ENCODE peak calls at places on chromosomes 7 and 10, in four cellular contexts. M is K562, R is HepG2, G is H1. A is an unnamed sample.

GRCh38 chr10:19964625-19965024 is 148.4 kb downstream of the PLXDC2 start:
- DNase-seq in M (no peak), R (no peak), G (no peak), A (no peak)

GRCh38 chr7:84686373-84686772 is 491.8 kb upstream of the SEMA3A start:
- DNase-seq in M (no peak), R (no peak), G (no peak), A (no peak)

GRCh38 chr10:91381562-91381923 is 28.6 kb upstream of the HECTD2 start:
- DNase-seq in M (no peak), R (no peak), G (no peak), A (no peak)

GRCh38 chr10:95655571-95656290 is 780 bp downstream of the ALDH18A1 start:
- DNase-seq in M (peak), R (peak), G (no peak), A (no peak)

GRCh38 chr7:21256310-21256877 is 171.5 kb upstream of the SP4 start:
- DNase-seq in M (no peak), R (peak), G (no peak), A (peak)

GRCh38 chr7:111744501-111745155 is 182.3 kb upstream of the IMMP2L start:
- DNase-seq in M (no peak), R (no peak), G (no peak), A (no peak)

GRCh38 chr10:87093461-87094372 is 926 bp downstream of the GLUD1 start:
- DNase-seq in M (peak), R (peak), G (peak), A (no peak)

GRCh38 chr7:130180571-130180971 is 24.6 kb downstream of the TMEM209 start:
- DNase-seq in M (no peak), R (no peak), G (no peak), A (no peak)

GRCh38 chr7:87404674-87405073 is 59.2 kb downstream of the CROT start:
- DNase-seq in M (no peak), R (no peak), G (no peak), A (no peak)

GRCh38 chr7:124152859-124153692 is 120.2 kb upstream of the TMEM229A start:
- DNase-seq in M (no peak), R (peak), G (no peak), A (peak)

GRCh38 chr10:117541909-117542705 is 439 bp upstream of the EMX2 start:
- DNase-seq in M (peak), R (no peak), G (peak), A (no peak)

GRCh38 chr10:34967411-34967880 is 122.7 kb downstream of the CUL2 start:
- DNase-seq in M (no peak), R (no peak), G (no peak), A (no peak)

GRCh38 chr7:4706384-4707032 is 24.4 kb downstream of the FOXK1 start:
- DNase-seq in M (no peak), R (no peak), G (peak), A (no peak)

GRCh38 chr10:60480865-60481563 is 91.3 kb upstream of the ANK3 start:
- DNase-seq in M (no peak), R (no peak), G (no peak), A (peak)

DNA sequence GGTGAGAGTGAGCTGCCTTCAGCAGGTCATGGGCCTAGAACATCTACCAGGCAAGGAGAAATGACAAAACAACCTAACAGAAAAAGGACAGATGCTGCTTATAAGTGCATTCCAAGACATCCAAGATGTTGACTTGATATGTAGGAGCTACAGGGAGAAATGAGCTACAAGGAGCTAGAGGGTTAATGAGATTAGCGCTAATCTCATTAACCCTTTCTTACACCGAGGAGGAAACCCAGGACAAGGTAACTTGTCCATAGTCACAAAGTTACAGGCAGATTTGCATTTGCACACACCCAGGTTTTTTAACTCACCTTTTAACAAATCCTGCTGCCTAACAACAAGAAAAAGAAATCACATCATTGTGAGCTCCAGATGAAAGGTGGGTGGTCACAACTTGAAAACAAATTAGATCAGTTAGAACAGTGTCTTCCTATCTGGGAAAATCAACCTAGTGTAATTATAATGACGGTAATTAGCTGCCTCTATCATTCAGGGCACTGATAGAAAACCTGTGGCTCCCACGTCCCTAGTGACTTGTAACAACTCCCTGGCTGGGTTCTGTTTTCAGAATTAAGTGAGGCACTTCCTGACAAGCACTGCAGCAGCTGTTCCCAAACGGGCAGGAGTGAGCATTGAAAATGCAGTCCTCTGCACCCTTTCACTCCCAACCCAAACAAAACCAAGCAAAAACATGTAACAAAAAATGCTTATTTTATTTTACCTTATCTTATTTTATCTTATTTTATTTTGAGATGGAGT is 5.7 kb downstream of the KIAA1549 start:
- DNase-seq in M (no peak), R (no peak), G (no peak), A (no peak)
- TF ChIP-seq FOSL1 in M (peak), R (no peak), G (no peak), A (no peak)

DNA sequence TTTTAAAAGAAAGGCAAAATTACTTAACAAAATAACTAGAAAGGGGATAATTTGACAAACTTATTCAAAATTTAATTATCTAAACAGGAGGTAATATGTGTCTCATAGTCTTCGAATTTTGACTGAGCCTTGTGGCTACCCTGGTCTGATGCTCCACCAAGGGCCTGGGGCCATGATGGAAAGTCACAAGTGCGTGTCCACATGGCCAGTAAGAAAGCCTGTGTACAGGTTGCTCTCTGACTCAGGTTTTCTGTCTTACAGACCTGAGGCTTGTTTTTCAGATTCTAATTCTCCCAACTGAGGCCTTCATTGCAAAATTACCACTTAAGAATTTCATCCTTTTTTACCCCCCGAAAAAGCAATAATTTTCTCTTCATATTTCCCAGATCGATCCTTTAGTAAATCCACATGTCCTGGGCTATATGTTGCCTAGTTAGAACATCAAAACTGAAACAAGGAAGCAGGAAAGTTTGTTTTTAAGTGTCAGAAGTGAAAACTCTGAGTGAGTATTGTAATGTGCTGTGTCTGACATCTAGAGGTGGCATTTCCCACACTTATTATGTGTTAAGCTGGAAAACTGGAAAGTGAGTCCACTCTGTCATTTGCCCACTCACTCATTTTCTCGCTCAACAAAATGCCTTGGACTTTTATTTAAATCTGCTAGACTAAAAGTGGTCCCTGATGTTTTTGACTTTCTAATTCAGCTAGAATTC is 10.0 kb downstream of the CYP3A43 start:
- DNase-seq in M (no peak), R (peak), G (no peak), A (no peak)
- TF ChIP-seq FOSL1 in M (no peak), R (no peak), G (no peak), A (no peak)

DNA sequence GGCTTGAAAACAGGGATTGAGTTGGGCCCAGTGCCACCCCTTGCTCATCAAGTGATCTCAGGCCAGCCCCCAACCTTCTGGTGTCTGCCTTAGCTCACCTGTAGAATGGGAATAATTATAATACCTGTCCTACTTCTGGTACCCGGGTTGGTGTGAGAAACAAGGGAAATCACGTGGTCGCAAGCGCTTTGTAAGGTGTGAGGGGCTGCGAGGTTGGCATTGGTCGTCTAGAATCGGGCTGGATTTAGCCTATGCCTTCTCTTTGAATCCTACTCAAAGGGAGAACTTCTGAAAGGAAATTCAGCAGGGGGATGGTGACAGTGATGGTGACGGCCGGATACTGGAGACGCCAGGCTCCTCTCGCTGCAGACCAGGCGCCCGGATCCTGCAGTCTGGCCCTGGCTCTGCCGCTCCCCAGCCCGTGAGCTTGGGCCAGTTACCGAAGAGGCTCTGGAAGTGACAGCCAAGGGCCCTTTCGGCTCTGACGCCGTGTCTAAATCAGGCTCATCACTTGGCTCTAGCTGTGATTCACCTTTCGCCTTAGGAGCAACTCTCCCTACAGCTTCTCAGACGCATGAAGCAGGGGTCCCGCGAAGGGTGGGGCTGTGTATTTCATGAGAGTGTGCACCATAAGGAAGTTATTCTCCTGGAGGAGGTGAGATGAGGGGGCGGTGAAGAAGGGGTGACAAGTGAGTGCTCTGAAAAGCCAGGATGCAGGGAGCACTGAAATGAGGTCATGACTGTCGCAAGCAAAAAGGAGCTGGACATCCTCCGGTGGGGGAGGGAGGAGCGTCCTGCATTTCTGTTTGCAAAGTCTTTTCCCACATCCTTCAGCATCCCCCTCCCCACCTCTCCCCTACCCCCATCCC is 4.0 kb upstream of the CREB5 start:
- DNase-seq in M (no peak), R (no peak), G (peak), A (no peak)
- TF ChIP-seq FOSL1 in M (no peak), R (no peak), G (no peak), A (no peak)

GRCh38 chr7:35334511-35334910 is 80.6 kb upstream of the TBX20 start:
- DNase-seq in M (no peak), R (no peak), G (no peak), A (no peak)
- TF ChIP-seq FOSL1 in M (no peak), R (no peak), G (no peak), A (no peak)

GRCh38 chr10:93072713-93073538 is 767 bp upstream of the CYP26A1 start:
- DNase-seq in M (no peak), R (no peak), G (no peak), A (no peak)

GRCh38 chr10:93074597-93075368 is 1.1 kb downstream of the CYP26A1 start:
- DNase-seq in M (no peak), R (no peak), G (peak), A (no peak)

GRCh38 chr10:93074137-93074596 is 474 bp downstream of the CYP26A1 start:
- DNase-seq in M (no peak), R (no peak), G (no peak), A (no peak)

GRCh38 chr10:93072225-93072712 is 1.4 kb upstream of the CYP26A1 start:
- DNase-seq in M (no peak), R (no peak), G (no peak), A (no peak)

DNA sequence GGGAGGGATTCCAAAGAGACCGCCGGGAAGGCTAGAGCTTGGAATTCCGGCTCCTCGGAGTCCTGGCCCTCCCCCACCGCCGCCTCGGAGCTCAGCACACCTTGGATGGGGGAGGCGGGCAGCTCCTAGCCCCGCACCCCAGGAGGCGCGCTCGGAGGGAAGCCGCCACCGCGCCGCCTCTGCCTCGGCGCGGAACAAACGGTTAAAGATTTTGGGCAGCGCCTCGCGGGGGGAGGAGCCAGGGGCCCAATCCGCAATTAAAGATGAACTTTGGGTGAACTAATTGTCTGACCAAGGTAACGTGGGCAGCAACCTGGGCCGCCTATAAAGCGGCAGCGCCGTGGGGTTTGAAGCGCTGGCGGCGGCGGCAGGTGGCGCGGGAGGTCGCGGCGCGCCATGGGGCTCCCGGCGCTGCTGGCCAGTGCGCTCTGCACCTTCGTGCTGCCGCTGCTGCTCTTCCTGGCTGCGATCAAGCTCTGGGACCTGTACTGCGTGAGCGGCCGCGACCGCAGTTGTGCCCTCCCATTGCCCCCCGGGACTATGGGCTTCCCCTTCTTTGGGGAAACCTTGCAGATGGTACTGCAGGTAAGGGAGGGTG is at the start of gene CYP26A1:
- DNase-seq in M (peak), R (no peak), G (peak), A (no peak)
- TF ChIP-seq FOSL1 in M (no peak), R (no peak), G (no peak), A (no peak)

DNA sequence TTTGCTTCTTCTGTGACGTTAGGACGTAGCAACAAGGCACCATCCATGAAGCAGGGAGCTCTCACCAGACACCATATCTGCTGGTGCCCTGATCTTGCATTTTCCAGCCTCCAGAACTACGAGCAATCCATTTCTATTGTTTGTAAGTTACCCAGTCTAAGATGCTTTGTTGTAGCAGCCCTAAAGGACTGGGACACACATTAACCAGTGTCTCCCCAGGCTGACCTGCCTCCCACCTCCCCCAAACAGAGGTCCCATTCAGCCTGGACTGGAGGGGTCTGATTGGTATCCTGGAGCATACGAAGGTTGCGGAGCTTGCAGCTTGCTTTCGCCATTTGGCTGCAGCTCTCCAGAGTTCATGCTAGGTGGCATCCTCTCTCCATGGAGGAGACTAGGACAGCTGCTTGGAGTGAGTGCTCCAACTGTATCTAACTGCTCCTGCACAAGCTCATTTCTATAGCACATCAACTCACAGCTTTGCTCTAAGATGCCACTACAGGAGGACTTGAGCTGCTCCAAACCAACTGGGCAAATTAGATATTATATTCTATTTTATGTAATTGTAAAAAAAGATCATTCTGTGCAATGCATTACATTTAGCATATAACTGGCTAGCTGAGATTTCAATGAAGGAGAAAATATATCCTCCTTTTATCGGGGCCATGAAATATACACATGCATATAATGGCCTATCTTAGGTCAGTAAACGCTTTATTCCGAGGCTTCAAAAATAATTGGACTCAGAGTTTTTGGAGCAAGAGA is 8.0 kb upstream of the GRK5 start:
- DNase-seq in M (peak), R (peak), G (peak), A (peak)
- TF ChIP-seq FOSL1 in M (no peak), R (no peak), G (no peak), A (no peak)